ENCODE peak calls at places on chromosomes 6 and 20, in seven cellular contexts. One of them, this sample, is unnamed.

GRCh38 chr6:167993169-167993568 is 4.3 kb upstream of the KIF25 start:
- DNase-seq in activated T-cell treated with anti-CD3 and anti-CD28 coated beads for 24 hours: no peak
- DNase-seq in T-cell: no peak
- DNase-seq in prostate gland: no peak
- DNase-seq in fibroblast of pulmonary artery: no peak
- DNase-seq in NAMALWA: no peak
- DNase-seq in psoas muscle: peak
- DNase-seq in this sample: no peak

GRCh38 chr20:10536531-10536930 is 101.4 kb downstream of the SLX4IP start:
- DNase-seq in fibroblast of pulmonary artery: peak
- DNase-seq in prostate gland: peak
- DNase-seq in NAMALWA: peak
- DNase-seq in psoas muscle: no peak
- DNase-seq in T-cell: no peak
- DNase-seq in activated T-cell treated with anti-CD3 and anti-CD28 coated beads for 24 hours: no peak
- DNase-seq in this sample: peak

GRCh38 chr6:47633141-47633540 is 65.2 kb upstream of the ADGRF4 start:
- DNase-seq in psoas muscle: no peak
- DNase-seq in fibroblast of pulmonary artery: peak
- DNase-seq in NAMALWA: no peak
- DNase-seq in T-cell: no peak
- DNase-seq in prostate gland: no peak
- DNase-seq in activated T-cell treated with anti-CD3 and anti-CD28 coated beads for 24 hours: no peak
- DNase-seq in this sample: no peak

GRCh38 chr6:149440735-149441662 is 40.9 kb downstream of the SUMO4 start:
- DNase-seq in prostate gland: no peak
- DNase-seq in NAMALWA: no peak
- DNase-seq in T-cell: no peak
- DNase-seq in psoas muscle: no peak
- DNase-seq in activated T-cell treated with anti-CD3 and anti-CD28 coated beads for 24 hours: no peak
- DNase-seq in fibroblast of pulmonary artery: no peak
- DNase-seq in this sample: no peak

GRCh38 chr20:41956316-41957050 is 338.3 kb upstream of the CHD6 start:
- DNase-seq in prostate gland: no peak
- DNase-seq in NAMALWA: peak
- DNase-seq in psoas muscle: no peak
- DNase-seq in T-cell: no peak
- DNase-seq in fibroblast of pulmonary artery: peak
- DNase-seq in activated T-cell treated with anti-CD3 and anti-CD28 coated beads for 24 hours: no peak
- DNase-seq in this sample: no peak

GRCh38 chr20:59205044-59205443 is 41.4 kb downstream of the ZNF831 start:
- DNase-seq in prostate gland: no peak
- DNase-seq in fibroblast of pulmonary artery: no peak
- DNase-seq in T-cell: no peak
- DNase-seq in psoas muscle: no peak
- DNase-seq in NAMALWA: no peak
- DNase-seq in activated T-cell treated with anti-CD3 and anti-CD28 coated beads for 24 hours: no peak
- DNase-seq in this sample: no peak

GRCh38 chr6:166251196-166251595 is 57.0 kb downstream of the PRR18 start:
- DNase-seq in NAMALWA: no peak
- DNase-seq in fibroblast of pulmonary artery: no peak
- DNase-seq in activated T-cell treated with anti-CD3 and anti-CD28 coated beads for 24 hours: no peak
- DNase-seq in prostate gland: no peak
- DNase-seq in T-cell: no peak
- DNase-seq in psoas muscle: no peak
- DNase-seq in this sample: no peak

GRCh38 chr20:35954907-35955251 is 577 bp upstream of the SCAND1 start:
- DNase-seq in NAMALWA: peak
- DNase-seq in activated T-cell treated with anti-CD3 and anti-CD28 coated beads for 24 hours: no peak
- DNase-seq in fibroblast of pulmonary artery: peak
- DNase-seq in psoas muscle: no peak
- DNase-seq in prostate gland: no peak
- DNase-seq in T-cell: peak
- DNase-seq in this sample: no peak

GRCh38 chr20:49452011-49452482 is 30.4 kb downstream of the KCNB1 start:
- DNase-seq in fibroblast of pulmonary artery: peak
- DNase-seq in prostate gland: no peak
- DNase-seq in psoas muscle: peak
- DNase-seq in NAMALWA: no peak
- DNase-seq in T-cell: no peak
- DNase-seq in activated T-cell treated with anti-CD3 and anti-CD28 coated beads for 24 hours: no peak
- DNase-seq in this sample: no peak

GRCh38 chr6:125858427-125859320 is 67.9 kb downstream of the NCOA7 start:
- DNase-seq in prostate gland: peak
- DNase-seq in activated T-cell treated with anti-CD3 and anti-CD28 coated beads for 24 hours: no peak
- DNase-seq in fibroblast of pulmonary artery: peak
- DNase-seq in NAMALWA: peak
- DNase-seq in T-cell: no peak
- DNase-seq in psoas muscle: no peak
- DNase-seq in this sample: peak

GRCh38 chr20:9617062-9617461 is 102.7 kb downstream of the LAMP5 start:
- DNase-seq in fibroblast of pulmonary artery: peak
- DNase-seq in prostate gland: peak
- DNase-seq in T-cell: peak
- DNase-seq in activated T-cell treated with anti-CD3 and anti-CD28 coated beads for 24 hours: peak
- DNase-seq in psoas muscle: peak
- DNase-seq in NAMALWA: peak
- DNase-seq in this sample: peak

GRCh38 chr6:7919871-7920270 is 9.3 kb upstream of the TXNDC5 start:
- DNase-seq in psoas muscle: no peak
- DNase-seq in NAMALWA: no peak
- DNase-seq in activated T-cell treated with anti-CD3 and anti-CD28 coated beads for 24 hours: no peak
- DNase-seq in T-cell: no peak
- DNase-seq in fibroblast of pulmonary artery: peak
- DNase-seq in prostate gland: no peak
- DNase-seq in this sample: no peak

GRCh38 chr20:11499235-11499634 is 418.5 kb upstream of the BTBD3 start:
- DNase-seq in psoas muscle: no peak
- DNase-seq in NAMALWA: no peak
- DNase-seq in activated T-cell treated with anti-CD3 and anti-CD28 coated beads for 24 hours: no peak
- DNase-seq in fibroblast of pulmonary artery: no peak
- DNase-seq in prostate gland: no peak
- DNase-seq in T-cell: no peak
- DNase-seq in this sample: no peak

GRCh38 chr6:37565267-37566208 is 65.8 kb upstream of the CCDC167 start:
- DNase-seq in NAMALWA: peak
- DNase-seq in T-cell: no peak
- DNase-seq in prostate gland: no peak
- DNase-seq in activated T-cell treated with anti-CD3 and anti-CD28 coated beads for 24 hours: no peak
- DNase-seq in fibroblast of pulmonary artery: peak
- DNase-seq in psoas muscle: no peak
- DNase-seq in this sample: no peak

GRCh38 chr6:35503534-35503933 is 6.7 kb upstream of the TEAD3 start:
- DNase-seq in NAMALWA: no peak
- DNase-seq in prostate gland: no peak
- DNase-seq in T-cell: no peak
- DNase-seq in activated T-cell treated with anti-CD3 and anti-CD28 coated beads for 24 hours: no peak
- DNase-seq in psoas muscle: no peak
- DNase-seq in fibroblast of pulmonary artery: no peak
- DNase-seq in this sample: no peak

GRCh38 chr20:64149809-64150560 is 14.3 kb upstream of the MYT1 start:
- DNase-seq in prostate gland: no peak
- DNase-seq in activated T-cell treated with anti-CD3 and anti-CD28 coated beads for 24 hours: no peak
- DNase-seq in NAMALWA: no peak
- DNase-seq in fibroblast of pulmonary artery: no peak
- DNase-seq in T-cell: no peak
- DNase-seq in psoas muscle: no peak
- DNase-seq in this sample: no peak

GRCh38 chr6:24004062-24004461 is 122.0 kb upstream of the NRSN1 start:
- DNase-seq in activated T-cell treated with anti-CD3 and anti-CD28 coated beads for 24 hours: no peak
- DNase-seq in T-cell: no peak
- DNase-seq in fibroblast of pulmonary artery: peak
- DNase-seq in prostate gland: no peak
- DNase-seq in psoas muscle: no peak
- DNase-seq in NAMALWA: no peak
- DNase-seq in this sample: no peak

GRCh38 chr20:408843-409696 is 971 bp downstream of the RBCK1 start:
- DNase-seq in fibroblast of pulmonary artery: no peak
- DNase-seq in psoas muscle: no peak
- DNase-seq in T-cell: peak
- DNase-seq in NAMALWA: peak
- DNase-seq in activated T-cell treated with anti-CD3 and anti-CD28 coated beads for 24 hours: peak
- DNase-seq in prostate gland: no peak
- DNase-seq in this sample: no peak

GRCh38 chr6:148628251-148628650 is 118.6 kb upstream of the UST start:
- DNase-seq in NAMALWA: no peak
- DNase-seq in fibroblast of pulmonary artery: no peak
- DNase-seq in T-cell: no peak
- DNase-seq in psoas muscle: no peak
- DNase-seq in activated T-cell treated with anti-CD3 and anti-CD28 coated beads for 24 hours: no peak
- DNase-seq in prostate gland: no peak
- DNase-seq in this sample: no peak

GRCh38 chr6:105321207-105321606 is 81.7 kb downstream of the PREP start:
- DNase-seq in activated T-cell treated with anti-CD3 and anti-CD28 coated beads for 24 hours: no peak
- DNase-seq in psoas muscle: no peak
- DNase-seq in prostate gland: peak
- DNase-seq in NAMALWA: no peak
- DNase-seq in T-cell: no peak
- DNase-seq in fibroblast of pulmonary artery: no peak
- DNase-seq in this sample: no peak

GRCh38 chr6:17281100-17281496 is at the start of gene RBM24:
- DNase-seq in fibroblast of pulmonary artery: peak
- DNase-seq in psoas muscle: peak
- DNase-seq in prostate gland: peak
- DNase-seq in T-cell: no peak
- DNase-seq in activated T-cell treated with anti-CD3 and anti-CD28 coated beads for 24 hours: no peak
- DNase-seq in NAMALWA: no peak
- DNase-seq in this sample: peak

GRCh38 chr6:170067923-170068360 is 222.9 kb downstream of the DLL1 start:
- DNase-seq in fibroblast of pulmonary artery: no peak
- DNase-seq in T-cell: no peak
- DNase-seq in prostate gland: no peak
- DNase-seq in psoas muscle: no peak
- DNase-seq in NAMALWA: no peak
- DNase-seq in activated T-cell treated with anti-CD3 and anti-CD28 coated beads for 24 hours: no peak
- DNase-seq in this sample: no peak

GRCh38 chr20:45969712-45970634 is 2.0 kb downstream of the ZNF335 start:
- DNase-seq in fibroblast of pulmonary artery: peak
- DNase-seq in prostate gland: peak
- DNase-seq in activated T-cell treated with anti-CD3 and anti-CD28 coated beads for 24 hours: no peak
- DNase-seq in NAMALWA: peak
- DNase-seq in psoas muscle: no peak
- DNase-seq in T-cell: no peak
- DNase-seq in this sample: no peak

GRCh38 chr6:31152776-31153175 is 4.8 kb downstream of the CCHCR1 start:
- DNase-seq in activated T-cell treated with anti-CD3 and anti-CD28 coated beads for 24 hours: no peak
- DNase-seq in fibroblast of pulmonary artery: no peak
- DNase-seq in prostate gland: no peak
- DNase-seq in NAMALWA: no peak
- DNase-seq in psoas muscle: no peak
- DNase-seq in T-cell: no peak
- DNase-seq in this sample: no peak

GRCh38 chr20:25490656-25491445 is 83.4 kb downstream of the GINS1 start:
- DNase-seq in T-cell: no peak
- DNase-seq in NAMALWA: no peak
- DNase-seq in prostate gland: no peak
- DNase-seq in activated T-cell treated with anti-CD3 and anti-CD28 coated beads for 24 hours: no peak
- DNase-seq in fibroblast of pulmonary artery: no peak
- DNase-seq in psoas muscle: no peak
- DNase-seq in this sample: no peak

GRCh38 chr6:26251354-26252081 is 113.5 kb upstream of the BTN3A2 start:
- DNase-seq in T-cell: peak
- DNase-seq in NAMALWA: no peak
- DNase-seq in psoas muscle: no peak
- DNase-seq in prostate gland: peak
- DNase-seq in fibroblast of pulmonary artery: peak
- DNase-seq in activated T-cell treated with anti-CD3 and anti-CD28 coated beads for 24 hours: peak
- DNase-seq in this sample: peak

GRCh38 chr6:44842616-44843015 is 455.1 kb downstream of the CDC5L start:
- DNase-seq in psoas muscle: no peak
- DNase-seq in fibroblast of pulmonary artery: peak
- DNase-seq in activated T-cell treated with anti-CD3 and anti-CD28 coated beads for 24 hours: no peak
- DNase-seq in NAMALWA: no peak
- DNase-seq in prostate gland: no peak
- DNase-seq in T-cell: no peak
- DNase-seq in this sample: no peak

GRCh38 chr20:5195655-5196054 is 68.8 kb downstream of the CDS2 start:
- DNase-seq in T-cell: no peak
- DNase-seq in fibroblast of pulmonary artery: no peak
- DNase-seq in prostate gland: no peak
- DNase-seq in psoas muscle: no peak
- DNase-seq in NAMALWA: no peak
- DNase-seq in activated T-cell treated with anti-CD3 and anti-CD28 coated beads for 24 hours: no peak
- DNase-seq in this sample: no peak

GRCh38 chr6:105748737-105749161 is 337.4 kb upstream of the PRDM1 start:
- DNase-seq in prostate gland: no peak
- DNase-seq in fibroblast of pulmonary artery: peak
- DNase-seq in activated T-cell treated with anti-CD3 and anti-CD28 coated beads for 24 hours: no peak
- DNase-seq in T-cell: no peak
- DNase-seq in NAMALWA: no peak
- DNase-seq in psoas muscle: no peak
- DNase-seq in this sample: peak

GRCh38 chr6:35573495-35574110 is 60.9 kb upstream of the TULP1 start:
- DNase-seq in psoas muscle: no peak
- DNase-seq in T-cell: no peak
- DNase-seq in fibroblast of pulmonary artery: no peak
- DNase-seq in prostate gland: no peak
- DNase-seq in activated T-cell treated with anti-CD3 and anti-CD28 coated beads for 24 hours: no peak
- DNase-seq in NAMALWA: no peak
- DNase-seq in this sample: no peak

GRCh38 chr6:15403094-15403493 is 157.2 kb downstream of the JARID2 start:
- DNase-seq in fibroblast of pulmonary artery: no peak
- DNase-seq in prostate gland: no peak
- DNase-seq in T-cell: no peak
- DNase-seq in NAMALWA: no peak
- DNase-seq in psoas muscle: no peak
- DNase-seq in activated T-cell treated with anti-CD3 and anti-CD28 coated beads for 24 hours: no peak
- DNase-seq in this sample: no peak

GRCh38 chr20:4602297-4602631 is 119.4 kb upstream of the PRND start:
- DNase-seq in activated T-cell treated with anti-CD3 and anti-CD28 coated beads for 24 hours: no peak
- DNase-seq in psoas muscle: no peak
- DNase-seq in fibroblast of pulmonary artery: no peak
- DNase-seq in NAMALWA: no peak
- DNase-seq in prostate gland: no peak
- DNase-seq in T-cell: no peak
- DNase-seq in this sample: no peak